ENCODE peak calls at places on chromosomes 11 and 22, in six cellular contexts. One of them, this sample, is unnamed.

GRCh38 chr11:115659061-115659963 is 155.1 kb upstream of the CADM1 start:
- DNase-seq in hepatocyte: peak; percentile 53
- DNase-seq in dorsolateral prefrontal cortex: peak; percentile 42
- DNase-seq in fibroblast of lung: peak; percentile 24
- DNase-seq in heart right ventricle: peak; percentile 41
- DNase-seq in left ventricle myocardium inferior: peak; percentile 45
- DNase-seq in this sample: peak; percentile 9

GRCh38 chr22:30007361-30007760 is 72.9 kb upstream of the HORMAD2 start:
- DNase-seq in hepatocyte: no peak
- DNase-seq in dorsolateral prefrontal cortex: no peak
- DNase-seq in fibroblast of lung: no peak
- DNase-seq in heart right ventricle: no peak
- DNase-seq in left ventricle myocardium inferior: no peak
- DNase-seq in this sample: no peak

GRCh38 chr22:39290724-39291161 is 28.7 kb downstream of the RPL3 start:
- DNase-seq in hepatocyte: peak; percentile 75
- DNase-seq in dorsolateral prefrontal cortex: no peak
- DNase-seq in fibroblast of lung: peak; percentile 60
- DNase-seq in heart right ventricle: peak; percentile 81
- DNase-seq in left ventricle myocardium inferior: peak; percentile 86
- DNase-seq in this sample: no peak

GRCh38 chr11:76236092-76237026 is 30.1 kb upstream of the WNT11 start:
- DNase-seq in hepatocyte: peak; percentile 80
- DNase-seq in dorsolateral prefrontal cortex: no peak
- DNase-seq in fibroblast of lung: peak; percentile 53
- DNase-seq in heart right ventricle: peak; percentile 69
- DNase-seq in left ventricle myocardium inferior: peak; percentile 67
- DNase-seq in this sample: peak; percentile 77

GRCh38 chr11:65043881-65044501 is 3.0 kb downstream of the SAC3D1 start:
- DNase-seq in hepatocyte: no peak
- DNase-seq in dorsolateral prefrontal cortex: no peak
- DNase-seq in fibroblast of lung: peak; percentile 45
- DNase-seq in heart right ventricle: peak; percentile 30
- DNase-seq in left ventricle myocardium inferior: peak; percentile 48
- DNase-seq in this sample: no peak

GRCh38 chr11:76184551-76184993 is 21.7 kb downstream of the WNT11 start:
- DNase-seq in hepatocyte: no peak
- DNase-seq in dorsolateral prefrontal cortex: no peak
- DNase-seq in fibroblast of lung: no peak
- DNase-seq in heart right ventricle: no peak
- DNase-seq in left ventricle myocardium inferior: no peak
- DNase-seq in this sample: no peak

GRCh38 chr11:13321431-13321830 is 43.8 kb downstream of the BMAL1 start:
- DNase-seq in hepatocyte: no peak
- DNase-seq in dorsolateral prefrontal cortex: no peak
- DNase-seq in fibroblast of lung: no peak
- DNase-seq in heart right ventricle: no peak
- DNase-seq in left ventricle myocardium inferior: no peak
- DNase-seq in this sample: no peak

GRCh38 chr22:50470491-50470890 is 4.3 kb downstream of the SBF1 start:
- DNase-seq in hepatocyte: no peak
- DNase-seq in dorsolateral prefrontal cortex: no peak
- DNase-seq in fibroblast of lung: no peak
- DNase-seq in heart right ventricle: no peak
- DNase-seq in left ventricle myocardium inferior: no peak
- DNase-seq in this sample: peak; percentile 68

GRCh38 chr11:100831929-100832480 is 144.9 kb downstream of the ARHGAP42 start:
- DNase-seq in hepatocyte: no peak
- DNase-seq in dorsolateral prefrontal cortex: no peak
- DNase-seq in fibroblast of lung: peak; percentile 30
- DNase-seq in heart right ventricle: peak; percentile 13
- DNase-seq in left ventricle myocardium inferior: no peak
- DNase-seq in this sample: no peak

GRCh38 chr11:61058583-61059259 is 43.6 kb upstream of the CD5 start:
- DNase-seq in hepatocyte: no peak
- DNase-seq in dorsolateral prefrontal cortex: no peak
- DNase-seq in fibroblast of lung: no peak
- DNase-seq in heart right ventricle: no peak
- DNase-seq in left ventricle myocardium inferior: no peak
- DNase-seq in this sample: no peak

GRCh38 chr11:112902411-112903011 is 58.7 kb upstream of the NCAM1 start:
- DNase-seq in hepatocyte: no peak
- DNase-seq in dorsolateral prefrontal cortex: no peak
- DNase-seq in fibroblast of lung: no peak
- DNase-seq in heart right ventricle: no peak
- DNase-seq in left ventricle myocardium inferior: no peak
- DNase-seq in this sample: no peak

GRCh38 chr11:30914143-30914762 is 328.1 kb upstream of the MPPED2 start:
- DNase-seq in hepatocyte: peak; percentile 85
- DNase-seq in dorsolateral prefrontal cortex: peak; percentile 74
- DNase-seq in fibroblast of lung: peak; percentile 65
- DNase-seq in heart right ventricle: peak; percentile 69
- DNase-seq in left ventricle myocardium inferior: peak; percentile 45
- DNase-seq in this sample: no peak
- TF ChIP-seq CTCF in hepatocyte: peak; percentile 76
- TF ChIP-seq CTCF in dorsolateral prefrontal cortex: peak; percentile 48
- TF ChIP-seq CTCF in fibroblast of lung: peak; percentile 95
- TF ChIP-seq CTCF in heart right ventricle: peak; percentile 66
- TF ChIP-seq CTCF in left ventricle myocardium inferior: peak; percentile 76
- TF ChIP-seq CTCF in this sample: peak; percentile 80

GRCh38 chr22:22245256-22245909 is 797 bp downstream of the VPREB1 start:
- DNase-seq in hepatocyte: no peak
- DNase-seq in dorsolateral prefrontal cortex: no peak
- DNase-seq in fibroblast of lung: no peak
- DNase-seq in heart right ventricle: no peak
- DNase-seq in left ventricle myocardium inferior: no peak
- DNase-seq in this sample: no peak
- H3K4me3 ChIP-seq in hepatocyte: no peak overlapping the region
- H3K4me3 ChIP-seq in dorsolateral prefrontal cortex: no peak overlapping the region
- H3K4me3 ChIP-seq in fibroblast of lung: no peak overlapping the region
- H3K4me3 ChIP-seq in heart right ventricle: no peak overlapping the region
- H3K4me3 ChIP-seq in left ventricle myocardium inferior: no peak overlapping the region
- H3K4me3 ChIP-seq in this sample: no peak overlapping the region

DNA sequence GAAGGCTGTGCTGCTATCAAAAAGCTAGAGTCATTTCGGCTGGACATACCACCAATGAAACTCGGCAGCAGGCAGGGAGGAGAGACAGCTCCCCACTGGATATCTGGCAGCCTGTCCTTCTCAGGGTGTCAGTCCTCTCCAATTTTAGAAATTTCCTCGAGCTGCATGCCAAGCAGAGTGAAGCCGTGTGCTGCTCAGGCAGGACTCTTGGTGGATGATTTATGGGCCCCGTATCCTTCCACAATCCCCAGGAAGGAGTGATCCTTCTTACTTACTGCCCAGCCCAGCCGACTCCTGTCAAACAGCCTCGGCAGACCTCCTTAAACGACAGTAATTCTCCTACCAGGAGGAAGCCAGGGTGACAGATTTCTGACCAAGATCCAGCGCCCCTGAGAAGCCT is 410.4 kb downstream of the TENM4 start:
- DNase-seq in hepatocyte: no peak
- DNase-seq in dorsolateral prefrontal cortex: no peak
- DNase-seq in fibroblast of lung: no peak
- DNase-seq in heart right ventricle: no peak
- DNase-seq in left ventricle myocardium inferior: no peak
- DNase-seq in this sample: no peak
- H3K27me3 ChIP-seq in hepatocyte: no peaks in the 10 kb centered on the region
- H3K27me3 ChIP-seq in dorsolateral prefrontal cortex: no peaks in the 10 kb centered on the region
- H3K27me3 ChIP-seq in fibroblast of lung: no peaks in the 10 kb centered on the region
- H3K27me3 ChIP-seq in heart right ventricle: peaks cover 92% of the 10 kb centered on the region
- H3K27me3 ChIP-seq in left ventricle myocardium inferior: peaks cover 45% of the 10 kb centered on the region
- H3K27me3 ChIP-seq in this sample: peaks cover 3% of the 10 kb centered on the region

DNA sequence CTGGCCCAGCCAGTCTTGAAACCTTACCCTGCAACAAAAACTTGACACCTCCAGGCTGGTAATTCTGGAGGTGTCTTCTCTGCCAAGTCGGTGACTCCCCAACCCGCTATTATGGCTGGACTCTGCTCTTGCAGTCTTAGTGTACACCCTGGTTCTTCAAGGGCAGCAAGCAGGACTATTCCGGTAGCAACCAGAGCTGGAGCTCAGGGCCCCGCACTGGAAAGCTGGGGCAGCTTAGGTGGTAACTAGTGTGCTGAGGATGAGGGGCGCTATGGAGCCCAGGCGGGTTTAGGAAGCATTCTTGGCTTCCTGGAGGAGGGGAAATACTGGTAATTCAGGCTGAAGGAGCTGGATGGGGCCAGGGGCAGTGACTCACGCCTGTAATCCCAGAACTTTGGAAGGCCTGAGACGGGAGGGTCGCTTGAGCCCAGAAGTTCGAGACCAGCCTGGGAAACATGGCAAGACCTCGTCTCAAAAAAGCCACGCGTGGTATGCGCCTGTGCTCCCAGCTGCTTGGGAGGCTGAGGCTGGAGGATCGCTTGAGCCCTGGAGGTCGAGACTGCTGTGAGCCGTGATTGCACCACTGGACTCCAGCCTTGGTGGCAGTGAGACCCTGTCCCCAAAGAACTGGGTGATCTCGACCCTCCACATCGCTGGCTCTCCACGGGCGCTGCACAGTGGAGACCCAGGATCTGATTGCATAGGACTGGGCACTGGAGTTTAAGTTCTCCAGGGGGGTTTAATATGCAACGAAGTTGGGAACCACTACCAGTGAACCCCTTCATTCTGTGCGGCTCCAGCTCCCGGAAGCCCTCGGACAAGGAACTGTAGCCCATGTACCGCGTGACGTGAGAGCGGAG is 10.6 kb upstream of the AIFM3 start:
- DNase-seq in hepatocyte: peak; percentile 72
- DNase-seq in dorsolateral prefrontal cortex: no peak
- DNase-seq in fibroblast of lung: peak; percentile 32
- DNase-seq in heart right ventricle: no peak
- DNase-seq in left ventricle myocardium inferior: no peak
- DNase-seq in this sample: no peak
- TF ChIP-seq CTCF in hepatocyte: no peak
- TF ChIP-seq CTCF in dorsolateral prefrontal cortex: no peak
- TF ChIP-seq CTCF in fibroblast of lung: no peak
- TF ChIP-seq CTCF in heart right ventricle: no peak
- TF ChIP-seq CTCF in left ventricle myocardium inferior: no peak
- TF ChIP-seq CTCF in this sample: no peak

GRCh38 chr11:44955019-44955738 is 4.5 kb upstream of the TP53I11 start:
- DNase-seq in hepatocyte: peak; percentile 84
- DNase-seq in dorsolateral prefrontal cortex: no peak
- DNase-seq in fibroblast of lung: peak; percentile 84
- DNase-seq in heart right ventricle: peak; percentile 44
- DNase-seq in left ventricle myocardium inferior: peak; percentile 59
- DNase-seq in this sample: no peak
- H3K4me3 ChIP-seq in hepatocyte: no peak overlapping the region
- H3K4me3 ChIP-seq in dorsolateral prefrontal cortex: no peak overlapping the region
- H3K4me3 ChIP-seq in fibroblast of lung: no peak overlapping the region
- H3K4me3 ChIP-seq in heart right ventricle: no peak overlapping the region
- H3K4me3 ChIP-seq in left ventricle myocardium inferior: no peak overlapping the region
- H3K4me3 ChIP-seq in this sample: no peak overlapping the region

GRCh38 chr11:68847395-68847794 is 5.7 kb upstream of the CPT1A start:
- DNase-seq in hepatocyte: no peak
- DNase-seq in dorsolateral prefrontal cortex: no peak
- DNase-seq in fibroblast of lung: no peak
- DNase-seq in heart right ventricle: no peak
- DNase-seq in left ventricle myocardium inferior: no peak
- DNase-seq in this sample: no peak
- H3K27me3 ChIP-seq in hepatocyte: peaks cover 27% of the 10 kb centered on the region
- H3K27me3 ChIP-seq in dorsolateral prefrontal cortex: no peaks in the 10 kb centered on the region
- H3K27me3 ChIP-seq in fibroblast of lung: peaks cover 3% of the 10 kb centered on the region
- H3K27me3 ChIP-seq in heart right ventricle: no peaks in the 10 kb centered on the region
- H3K27me3 ChIP-seq in left ventricle myocardium inferior: no peaks in the 10 kb centered on the region
- H3K27me3 ChIP-seq in this sample: no peaks in the 10 kb centered on the region

DNA sequence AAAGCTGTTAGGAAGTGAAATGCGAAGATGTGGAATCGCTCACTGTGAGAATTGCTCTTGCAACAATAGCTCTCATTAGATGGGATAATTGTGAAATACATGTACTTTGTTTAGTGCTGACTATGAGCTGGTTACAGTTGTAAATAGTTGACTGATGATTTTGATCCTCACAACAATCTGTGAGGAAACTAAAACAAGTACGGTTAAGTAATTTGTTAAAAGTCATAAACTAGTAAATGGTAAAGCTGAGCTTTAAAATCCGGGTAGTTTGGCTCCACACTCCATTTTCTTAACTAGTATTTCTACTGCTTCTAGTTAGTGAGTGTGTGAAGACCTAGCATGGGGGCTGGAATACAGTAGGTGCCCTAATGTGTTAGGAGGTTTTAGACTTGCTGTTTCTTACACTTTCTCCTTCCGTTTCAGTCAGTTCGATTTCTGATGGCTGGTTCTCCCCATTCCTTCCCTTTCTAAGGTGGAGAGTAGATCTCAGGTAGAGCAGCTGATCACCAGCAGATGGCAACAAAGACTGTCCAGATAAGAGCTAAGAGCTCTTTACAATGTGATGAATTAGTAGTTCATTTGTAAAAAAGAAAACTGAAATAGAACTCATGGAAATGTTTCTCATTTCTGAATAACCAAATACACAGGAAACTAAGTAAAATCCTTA is 16.3 kb upstream of the CYP2R1 start:
- DNase-seq in hepatocyte: peak; percentile 70
- DNase-seq in dorsolateral prefrontal cortex: no peak
- DNase-seq in fibroblast of lung: peak; percentile 59
- DNase-seq in heart right ventricle: no peak
- DNase-seq in left ventricle myocardium inferior: no peak
- DNase-seq in this sample: no peak
- TF ChIP-seq CTCF in hepatocyte: peak; percentile 85
- TF ChIP-seq CTCF in dorsolateral prefrontal cortex: peak; percentile 43
- TF ChIP-seq CTCF in fibroblast of lung: peak; percentile 67
- TF ChIP-seq CTCF in heart right ventricle: peak; percentile 50
- TF ChIP-seq CTCF in left ventricle myocardium inferior: peak; percentile 59
- TF ChIP-seq CTCF in this sample: peak; percentile 72

This sample was measured in GM06990.